ENCODE peak calls at places on chromosomes 5 and 9, in four cellular contexts. X, W, Y and U are unnamed samples.

GRCh38 chr9:121819511-121820231 is 168.2 kb downstream of the DAB2IP start:
- DNase-seq in X (no peak), Y (no peak), W (no peak), U (peak; percentile 58)

GRCh38 chr5:180306796-180307195 is 14.9 kb upstream of the MAPK9 start:
- DNase-seq in X (no peak), W (no peak), Y (no peak), U (no peak)

GRCh38 chr5:93415819-93416218 is 165.2 kb downstream of the NR2F1-AS1 start:
- DNase-seq in X (no peak), W (no peak), Y (no peak), U (no peak)

GRCh38 chr9:72476617-72477375 is 44.6 kb upstream of the TMC1 start:
- DNase-seq in W (no peak), Y (peak; percentile 63), X (peak; percentile 46), U (no peak)

GRCh38 chr9:4662989-4663792 is 1.1 kb downstream of the PLPP6 start:
- DNase-seq in Y (peak; percentile 65), X (no peak), W (no peak), U (no peak)

GRCh38 chr9:71025728-71026127 is 95.7 kb downstream of the TRPM3 start:
- DNase-seq in X (no peak), Y (no peak), W (no peak), U (no peak)

GRCh38 chr9:5896863-5897262 is 6.2 kb downstream of the MLANA start:
- DNase-seq in W (no peak), Y (no peak), X (no peak), U (no peak)

GRCh38 chr5:50301756-50302155 is 139.3 kb downstream of the EMB start:
- DNase-seq in W (no peak), Y (no peak), X (no peak), U (no peak)

GRCh38 chr9:130579738-130580463 is 524 bp downstream of the FUBP3 start:
- DNase-seq in W (no peak), X (peak; percentile 21), Y (no peak), U (no peak)

GRCh38 chr5:167378894-167379723 is 912.3 kb upstream of the WWC1 start:
- DNase-seq in Y (no peak), W (no peak), X (no peak), U (no peak)

GRCh38 chr5:75214409-75214808 is 22.3 kb downstream of the ANKRD31 start:
- DNase-seq in X (no peak), Y (no peak), W (no peak), U (no peak)

GRCh38 chr5:5421149-5421960 is 1.1 kb upstream of the ICE1 start:
- DNase-seq in Y (no peak), X (peak; percentile 74), W (no peak), U (no peak)

GRCh38 chr9:125889122-125889523 is 141.9 kb downstream of the PBX3 start:
- DNase-seq in W (no peak), X (no peak), Y (no peak), U (peak; percentile 16)

GRCh38 chr9:18485691-18486090 is 11.7 kb downstream of the ADAMTSL1 start:
- DNase-seq in W (no peak), Y (no peak), X (no peak), U (no peak)

GRCh38 chr5:74201334-74202081 is 439.0 kb downstream of the ENC1 start:
- DNase-seq in W (peak; percentile 63), X (peak; percentile 8), Y (no peak), U (no peak)

GRCh38 chr5:31664566-31664965 is 25.6 kb downstream of the PDZD2 start:
- DNase-seq in Y (peak; percentile 55), W (no peak), X (peak; percentile 73), U (peak; percentile 65)

GRCh38 chr5:172726966-172727365 is 44.0 kb downstream of the DUSP1 start:
- DNase-seq in X (no peak), Y (no peak), W (no peak), U (no peak)

GRCh38 chr9:108093773-108094675 is 604.5 kb upstream of the KLF4 start:
- DNase-seq in W (no peak), X (peak; percentile 97), Y (peak; percentile 10), U (no peak)

GRCh38 chr9:135000647-135001245 is 83.0 kb upstream of the FCN1 start:
- DNase-seq in X (no peak), W (no peak), Y (no peak), U (no peak)
- TF ChIP-seq CBFB in X (no peak), W (no peak), Y (no peak), U (no peak)

GRCh38 chr5:151469386-151469785 is 22.0 kb downstream of the SLC36A1 start:
- DNase-seq in W (no peak), Y (no peak), X (no peak), U (no peak)
- TF ChIP-seq CBFB in W (no peak), Y (no peak), X (no peak), U (no peak)

GRCh38 chr9:35906923-35907699 is 1.1 kb downstream of the HRCT1 start:
- DNase-seq in W (no peak), X (no peak), Y (no peak), U (no peak)
- TF ChIP-seq CBFB in W (no peak), X (no peak), Y (no peak), U (no peak)

GRCh38 chr9:116656977-116657376 is 30.1 kb upstream of the TRIM32 start:
- DNase-seq in W (no peak), X (no peak), Y (no peak), U (no peak)
- TF ChIP-seq CBFB in W (no peak), X (no peak), Y (no peak), U (no peak)

GRCh38 chr9:13750061-13750460 is 470.6 kb upstream of the MPDZ start:
- DNase-seq in W (no peak), X (no peak), Y (no peak), U (no peak)
- TF ChIP-seq CBFB in W (no peak), X (no peak), Y (no peak), U (no peak)

DNA sequence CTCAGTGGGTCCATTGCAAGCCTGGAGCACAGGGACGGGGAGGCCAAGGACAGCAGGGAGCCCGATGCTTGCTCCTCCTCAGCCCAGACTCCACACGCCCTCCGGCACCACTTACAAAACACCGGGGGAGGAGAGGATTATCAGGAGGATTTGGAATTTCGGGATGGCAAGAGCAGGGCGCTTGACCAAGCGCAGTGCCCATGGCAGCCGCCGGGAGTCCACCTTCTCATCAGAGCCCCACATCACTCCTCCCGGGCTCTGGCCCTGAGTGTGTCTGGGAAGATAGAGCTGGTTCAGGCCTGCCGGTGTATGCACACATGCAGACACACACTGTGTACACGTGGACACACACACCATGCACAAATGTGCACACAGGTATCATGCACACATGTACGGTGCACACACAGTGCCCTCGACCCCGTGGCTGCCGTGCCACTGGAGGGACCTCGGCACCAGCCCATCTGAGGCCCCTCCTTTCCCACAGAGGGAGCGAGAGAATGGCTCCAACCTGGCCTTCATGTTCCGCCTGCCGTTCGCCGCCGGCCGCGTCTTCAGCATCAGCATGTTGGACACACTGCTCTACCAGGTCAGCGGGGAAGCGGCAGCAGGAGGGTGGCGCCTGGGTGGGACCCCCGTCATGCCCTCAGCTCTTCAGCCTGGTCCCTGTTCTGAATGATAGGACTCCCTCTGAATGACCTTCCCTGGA is 81.7 kb downstream of the KCNT1 start:
- DNase-seq in W (no peak), X (no peak), Y (no peak), U (no peak)
- TF ChIP-seq CBFB in W (no peak), X (no peak), Y (no peak), U (no peak)